ENCODE peak calls at places on chromosomes 1 and 21, in ten cellular contexts. One of them, this sample, is unnamed.

GRCh38 chr21:37982496-37983318 is 66.5 kb upstream of the KCNJ6 start:
- DNase-seq in stimulated activated CD4-positive, alpha-beta T cell treated with anti-CD3 and anti-CD28 coated beads, Interleukin-15, amount 100 ng/mL, for 24 hours: no peak
- DNase-seq in Calu3: no peak
- DNase-seq in posterior vena cava: no peak
- DNase-seq in upper lobe of right lung: no peak
- DNase-seq in AG08396: no peak
- DNase-seq in H9: no peak
- DNase-seq in EL: peak; percentile 37
- DNase-seq in naive thymus-derived CD8-positive, alpha-beta T cell: no peak
- DNase-seq in Daoy: no peak
- DNase-seq in this sample: peak; percentile 61

GRCh38 chr1:150268342-150268705 is 492 bp downstream of the APH1A start:
- DNase-seq in stimulated activated CD4-positive, alpha-beta T cell treated with anti-CD3 and anti-CD28 coated beads, Interleukin-15, amount 100 ng/mL, for 24 hours: peak; percentile 45
- DNase-seq in Calu3: peak; percentile 24
- DNase-seq in posterior vena cava: no peak
- DNase-seq in upper lobe of right lung: peak; percentile 74
- DNase-seq in AG08396: peak; percentile 30
- DNase-seq in H9: no peak
- DNase-seq in EL: peak; percentile 25
- DNase-seq in naive thymus-derived CD8-positive, alpha-beta T cell: no peak
- DNase-seq in Daoy: peak; percentile 29
- DNase-seq in this sample: peak; percentile 11

GRCh38 chr1:111476761-111477309 is 3.1 kb downstream of the C1orf162 start:
- DNase-seq in stimulated activated CD4-positive, alpha-beta T cell treated with anti-CD3 and anti-CD28 coated beads, Interleukin-15, amount 100 ng/mL, for 24 hours: peak; percentile 53
- DNase-seq in Calu3: no peak
- DNase-seq in posterior vena cava: no peak
- DNase-seq in upper lobe of right lung: no peak
- DNase-seq in AG08396: no peak
- DNase-seq in H9: no peak
- DNase-seq in EL: no peak
- DNase-seq in naive thymus-derived CD8-positive, alpha-beta T cell: peak; percentile 67
- DNase-seq in Daoy: no peak
- DNase-seq in this sample: no peak

GRCh38 chr1:93701619-93702018 is 20.0 kb upstream of the BCAR3 start:
- DNase-seq in stimulated activated CD4-positive, alpha-beta T cell treated with anti-CD3 and anti-CD28 coated beads, Interleukin-15, amount 100 ng/mL, for 24 hours: no peak
- DNase-seq in Calu3: peak; percentile 88
- DNase-seq in posterior vena cava: peak; percentile 60
- DNase-seq in upper lobe of right lung: peak; percentile 55
- DNase-seq in AG08396: peak; percentile 92
- DNase-seq in H9: peak; percentile 28
- DNase-seq in EL: peak; percentile 100
- DNase-seq in naive thymus-derived CD8-positive, alpha-beta T cell: no peak
- DNase-seq in Daoy: peak; percentile 100
- DNase-seq in this sample: peak; percentile 100

GRCh38 chr1:229107972-229108371 is 162.9 kb upstream of the RAB4A start:
- DNase-seq in stimulated activated CD4-positive, alpha-beta T cell treated with anti-CD3 and anti-CD28 coated beads, Interleukin-15, amount 100 ng/mL, for 24 hours: no peak
- DNase-seq in Calu3: no peak
- DNase-seq in posterior vena cava: no peak
- DNase-seq in upper lobe of right lung: no peak
- DNase-seq in AG08396: no peak
- DNase-seq in H9: no peak
- DNase-seq in EL: no peak
- DNase-seq in naive thymus-derived CD8-positive, alpha-beta T cell: no peak
- DNase-seq in Daoy: no peak
- DNase-seq in this sample: no peak

GRCh38 chr1:41449326-41449921 is 35.1 kb downstream of the EDN2 start:
- DNase-seq in stimulated activated CD4-positive, alpha-beta T cell treated with anti-CD3 and anti-CD28 coated beads, Interleukin-15, amount 100 ng/mL, for 24 hours: no peak
- DNase-seq in Calu3: no peak
- DNase-seq in posterior vena cava: peak; percentile 50
- DNase-seq in upper lobe of right lung: no peak
- DNase-seq in AG08396: no peak
- DNase-seq in H9: no peak
- DNase-seq in EL: no peak
- DNase-seq in naive thymus-derived CD8-positive, alpha-beta T cell: no peak
- DNase-seq in Daoy: no peak
- DNase-seq in this sample: no peak

GRCh38 chr21:29332461-29333354 is 34.0 kb downstream of the BACH1 start:
- DNase-seq in stimulated activated CD4-positive, alpha-beta T cell treated with anti-CD3 and anti-CD28 coated beads, Interleukin-15, amount 100 ng/mL, for 24 hours: no peak
- DNase-seq in Calu3: no peak
- DNase-seq in posterior vena cava: no peak
- DNase-seq in upper lobe of right lung: no peak
- DNase-seq in AG08396: no peak
- DNase-seq in H9: no peak
- DNase-seq in EL: peak; percentile 78
- DNase-seq in naive thymus-derived CD8-positive, alpha-beta T cell: no peak
- DNase-seq in Daoy: peak; percentile 62
- DNase-seq in this sample: peak; percentile 82

GRCh38 chr1:171753182-171753581 is 11.3 kb upstream of the VAMP4 start:
- DNase-seq in stimulated activated CD4-positive, alpha-beta T cell treated with anti-CD3 and anti-CD28 coated beads, Interleukin-15, amount 100 ng/mL, for 24 hours: no peak
- DNase-seq in Calu3: no peak
- DNase-seq in posterior vena cava: no peak
- DNase-seq in upper lobe of right lung: no peak
- DNase-seq in AG08396: no peak
- DNase-seq in H9: no peak
- DNase-seq in EL: no peak
- DNase-seq in naive thymus-derived CD8-positive, alpha-beta T cell: no peak
- DNase-seq in Daoy: no peak
- DNase-seq in this sample: no peak

GRCh38 chr1:51044834-51045233 is 57.2 kb upstream of the C1orf185 start:
- DNase-seq in stimulated activated CD4-positive, alpha-beta T cell treated with anti-CD3 and anti-CD28 coated beads, Interleukin-15, amount 100 ng/mL, for 24 hours: no peak
- DNase-seq in Calu3: no peak
- DNase-seq in posterior vena cava: no peak
- DNase-seq in upper lobe of right lung: no peak
- DNase-seq in AG08396: no peak
- DNase-seq in H9: no peak
- DNase-seq in EL: peak; percentile 6
- DNase-seq in naive thymus-derived CD8-positive, alpha-beta T cell: no peak
- DNase-seq in Daoy: no peak
- DNase-seq in this sample: no peak

GRCh38 chr1:240314845-240315746 is 223.4 kb downstream of the FMN2 start:
- DNase-seq in stimulated activated CD4-positive, alpha-beta T cell treated with anti-CD3 and anti-CD28 coated beads, Interleukin-15, amount 100 ng/mL, for 24 hours: no peak
- DNase-seq in Calu3: no peak
- DNase-seq in posterior vena cava: no peak
- DNase-seq in upper lobe of right lung: no peak
- DNase-seq in AG08396: no peak
- DNase-seq in H9: no peak
- DNase-seq in EL: no peak
- DNase-seq in naive thymus-derived CD8-positive, alpha-beta T cell: no peak
- DNase-seq in Daoy: no peak
- DNase-seq in this sample: no peak

GRCh38 chr1:159066108-159066507 is 10.5 kb downstream of the AIM2 start:
- DNase-seq in stimulated activated CD4-positive, alpha-beta T cell treated with anti-CD3 and anti-CD28 coated beads, Interleukin-15, amount 100 ng/mL, for 24 hours: no peak
- DNase-seq in Calu3: no peak
- DNase-seq in posterior vena cava: no peak
- DNase-seq in upper lobe of right lung: no peak
- DNase-seq in AG08396: no peak
- DNase-seq in H9: no peak
- DNase-seq in EL: no peak
- DNase-seq in naive thymus-derived CD8-positive, alpha-beta T cell: no peak
- DNase-seq in Daoy: no peak
- DNase-seq in this sample: no peak

GRCh38 chr1:10694274-10694632 is 102.2 kb downstream of the CASZ1 start:
- DNase-seq in stimulated activated CD4-positive, alpha-beta T cell treated with anti-CD3 and anti-CD28 coated beads, Interleukin-15, amount 100 ng/mL, for 24 hours: peak; percentile 64
- DNase-seq in Calu3: no peak
- DNase-seq in posterior vena cava: no peak
- DNase-seq in upper lobe of right lung: no peak
- DNase-seq in AG08396: no peak
- DNase-seq in H9: peak; percentile 53
- DNase-seq in EL: peak; percentile 51
- DNase-seq in naive thymus-derived CD8-positive, alpha-beta T cell: no peak
- DNase-seq in Daoy: no peak
- DNase-seq in this sample: no peak

GRCh38 chr21:26965567-26966359 is 1.1 kb downstream of the ADAMTS5 start:
- DNase-seq in stimulated activated CD4-positive, alpha-beta T cell treated with anti-CD3 and anti-CD28 coated beads, Interleukin-15, amount 100 ng/mL, for 24 hours: peak; percentile 13
- DNase-seq in Calu3: no peak
- DNase-seq in posterior vena cava: peak; percentile 81
- DNase-seq in upper lobe of right lung: peak; percentile 67
- DNase-seq in AG08396: peak; percentile 68
- DNase-seq in H9: peak; percentile 89
- DNase-seq in EL: peak; percentile 63
- DNase-seq in naive thymus-derived CD8-positive, alpha-beta T cell: no peak
- DNase-seq in Daoy: no peak
- DNase-seq in this sample: no peak

GRCh38 chr1:91684599-91685196 is 184.0 kb downstream of the CDC7 start:
- DNase-seq in stimulated activated CD4-positive, alpha-beta T cell treated with anti-CD3 and anti-CD28 coated beads, Interleukin-15, amount 100 ng/mL, for 24 hours: peak; percentile 13
- DNase-seq in Calu3: no peak
- DNase-seq in posterior vena cava: no peak
- DNase-seq in upper lobe of right lung: no peak
- DNase-seq in AG08396: no peak
- DNase-seq in H9: no peak
- DNase-seq in EL: no peak
- DNase-seq in naive thymus-derived CD8-positive, alpha-beta T cell: peak; percentile 31
- DNase-seq in Daoy: no peak
- DNase-seq in this sample: no peak

GRCh38 chr1:42968654-42969053 is 10.0 kb upstream of the SLC2A1 start:
- DNase-seq in stimulated activated CD4-positive, alpha-beta T cell treated with anti-CD3 and anti-CD28 coated beads, Interleukin-15, amount 100 ng/mL, for 24 hours: no peak
- DNase-seq in Calu3: no peak
- DNase-seq in posterior vena cava: peak; percentile 23
- DNase-seq in upper lobe of right lung: no peak
- DNase-seq in AG08396: no peak
- DNase-seq in H9: no peak
- DNase-seq in EL: no peak
- DNase-seq in naive thymus-derived CD8-positive, alpha-beta T cell: no peak
- DNase-seq in Daoy: no peak
- DNase-seq in this sample: no peak

GRCh38 chr1:204703826-204704612 is 18.5 kb upstream of the LRRN2 start:
- DNase-seq in stimulated activated CD4-positive, alpha-beta T cell treated with anti-CD3 and anti-CD28 coated beads, Interleukin-15, amount 100 ng/mL, for 24 hours: no peak
- DNase-seq in Calu3: no peak
- DNase-seq in posterior vena cava: no peak
- DNase-seq in upper lobe of right lung: no peak
- DNase-seq in AG08396: no peak
- DNase-seq in H9: no peak
- DNase-seq in EL: no peak
- DNase-seq in naive thymus-derived CD8-positive, alpha-beta T cell: no peak
- DNase-seq in Daoy: no peak
- DNase-seq in this sample: no peak

GRCh38 chr1:153352523-153352922 is 3.9 kb upstream of the PGLYRP4 start:
- DNase-seq in stimulated activated CD4-positive, alpha-beta T cell treated with anti-CD3 and anti-CD28 coated beads, Interleukin-15, amount 100 ng/mL, for 24 hours: peak; percentile 73
- DNase-seq in Calu3: peak; percentile 73
- DNase-seq in posterior vena cava: peak; percentile 88
- DNase-seq in upper lobe of right lung: peak; percentile 79
- DNase-seq in AG08396: peak; percentile 79
- DNase-seq in H9: peak; percentile 66
- DNase-seq in EL: peak; percentile 59
- DNase-seq in naive thymus-derived CD8-positive, alpha-beta T cell: peak; percentile 49
- DNase-seq in Daoy: peak; percentile 79
- DNase-seq in this sample: peak; percentile 60

GRCh38 chr1:151975311-151976014 is 18.2 kb downstream of the S100A10 start:
- DNase-seq in stimulated activated CD4-positive, alpha-beta T cell treated with anti-CD3 and anti-CD28 coated beads, Interleukin-15, amount 100 ng/mL, for 24 hours: no peak
- DNase-seq in Calu3: no peak
- DNase-seq in posterior vena cava: no peak
- DNase-seq in upper lobe of right lung: no peak
- DNase-seq in AG08396: no peak
- DNase-seq in H9: no peak
- DNase-seq in EL: no peak
- DNase-seq in naive thymus-derived CD8-positive, alpha-beta T cell: no peak
- DNase-seq in Daoy: no peak
- DNase-seq in this sample: peak; percentile 49

GRCh38 chr1:161013104-161013590 is 7.8 kb downstream of the F11R start:
- DNase-seq in stimulated activated CD4-positive, alpha-beta T cell treated with anti-CD3 and anti-CD28 coated beads, Interleukin-15, amount 100 ng/mL, for 24 hours: no peak
- DNase-seq in Calu3: no peak
- DNase-seq in posterior vena cava: no peak
- DNase-seq in upper lobe of right lung: peak; percentile 37
- DNase-seq in AG08396: no peak
- DNase-seq in H9: no peak
- DNase-seq in EL: peak; percentile 63
- DNase-seq in naive thymus-derived CD8-positive, alpha-beta T cell: no peak
- DNase-seq in Daoy: peak; percentile 55
- DNase-seq in this sample: no peak

GRCh38 chr1:209797978-209798639 is 7.8 kb downstream of the IRF6 start:
- DNase-seq in stimulated activated CD4-positive, alpha-beta T cell treated with anti-CD3 and anti-CD28 coated beads, Interleukin-15, amount 100 ng/mL, for 24 hours: no peak
- DNase-seq in Calu3: no peak
- DNase-seq in posterior vena cava: no peak
- DNase-seq in upper lobe of right lung: no peak
- DNase-seq in AG08396: peak; percentile 21
- DNase-seq in H9: peak; percentile 41
- DNase-seq in EL: peak; percentile 4
- DNase-seq in naive thymus-derived CD8-positive, alpha-beta T cell: no peak
- DNase-seq in Daoy: no peak
- DNase-seq in this sample: no peak

GRCh38 chr1:244067893-244068292 is 16.8 kb downstream of the ZBTB18 start:
- DNase-seq in stimulated activated CD4-positive, alpha-beta T cell treated with anti-CD3 and anti-CD28 coated beads, Interleukin-15, amount 100 ng/mL, for 24 hours: no peak
- DNase-seq in Calu3: peak; percentile 69
- DNase-seq in posterior vena cava: no peak
- DNase-seq in upper lobe of right lung: no peak
- DNase-seq in AG08396: peak; percentile 53
- DNase-seq in H9: no peak
- DNase-seq in EL: peak; percentile 42
- DNase-seq in naive thymus-derived CD8-positive, alpha-beta T cell: no peak
- DNase-seq in Daoy: peak; percentile 26
- DNase-seq in this sample: peak; percentile 87

GRCh38 chr1:93221913-93222312 is 41.4 kb downstream of the CCDC18 start:
- DNase-seq in stimulated activated CD4-positive, alpha-beta T cell treated with anti-CD3 and anti-CD28 coated beads, Interleukin-15, amount 100 ng/mL, for 24 hours: no peak
- DNase-seq in Calu3: no peak
- DNase-seq in posterior vena cava: no peak
- DNase-seq in upper lobe of right lung: no peak
- DNase-seq in AG08396: no peak
- DNase-seq in H9: no peak
- DNase-seq in EL: no peak
- DNase-seq in naive thymus-derived CD8-positive, alpha-beta T cell: no peak
- DNase-seq in Daoy: no peak
- DNase-seq in this sample: no peak

GRCh38 chr1:3736131-3736561 is 16.1 kb upstream of the CCDC27 start:
- DNase-seq in stimulated activated CD4-positive, alpha-beta T cell treated with anti-CD3 and anti-CD28 coated beads, Interleukin-15, amount 100 ng/mL, for 24 hours: no peak
- DNase-seq in Calu3: no peak
- DNase-seq in posterior vena cava: no peak
- DNase-seq in upper lobe of right lung: no peak
- DNase-seq in AG08396: no peak
- DNase-seq in H9: no peak
- DNase-seq in EL: no peak
- DNase-seq in naive thymus-derived CD8-positive, alpha-beta T cell: no peak
- DNase-seq in Daoy: no peak
- DNase-seq in this sample: no peak

GRCh38 chr1:19421365-19421764 is 64.0 kb downstream of the CAPZB start:
- DNase-seq in stimulated activated CD4-positive, alpha-beta T cell treated with anti-CD3 and anti-CD28 coated beads, Interleukin-15, amount 100 ng/mL, for 24 hours: no peak
- DNase-seq in Calu3: no peak
- DNase-seq in posterior vena cava: peak; percentile 34
- DNase-seq in upper lobe of right lung: no peak
- DNase-seq in AG08396: no peak
- DNase-seq in H9: no peak
- DNase-seq in EL: no peak
- DNase-seq in naive thymus-derived CD8-positive, alpha-beta T cell: no peak
- DNase-seq in Daoy: no peak
- DNase-seq in this sample: no peak